ENCODE peak calls at places on chromosome 10, in six cellular contexts. S, D, F, L, K and C are unnamed samples.
A peak's percentile ranks its signal among the peaks of the same experiment; 100 is the strongest.

GRCh38 chr10:110820321-110820814 is 51.4 kb upstream of the PDCD4 start:
- DNase-seq in S (no peak), K (peak; percentile 11), F (no peak), L (no peak), D (no peak), C (no peak)

GRCh38 chr10:48518412-48518811 is 86.5 kb downstream of the ARHGAP22 start:
- DNase-seq in L (no peak), S (no peak), K (no peak), F (no peak), D (no peak), C (no peak)

GRCh38 chr10:48993627-48994026 is 54.0 kb upstream of the LRRC18 start:
- DNase-seq in D (no peak), L (no peak), F (no peak), K (no peak), S (no peak), C (no peak)

GRCh38 chr10:78952018-78952417 is 116.7 kb upstream of the ZMIZ1 start:
- DNase-seq in L (no peak), S (no peak), K (peak; percentile 61), D (no peak), F (no peak), C (no peak)

GRCh38 chr10:123797813-123798212 is 93.8 kb downstream of the CPXM2 start:
- DNase-seq in D (no peak), L (no peak), K (no peak), F (no peak), S (no peak), C (no peak)

GRCh38 chr10:79111846-79112614 is 43.3 kb downstream of the ZMIZ1 start:
- DNase-seq in K (no peak), L (no peak), D (no peak), S (no peak), F (no peak), C (no peak)

GRCh38 chr10:14904316-14904732 is 25.7 kb downstream of the SUV39H2 start:
- DNase-seq in F (no peak), D (no peak), K (peak; percentile 42), L (peak; percentile 68), S (peak; percentile 29), C (no peak)

GRCh38 chr10:94016727-94017714 is 23.3 kb downstream of the PLCE1 start:
- DNase-seq in D (no peak), F (no peak), K (no peak), L (no peak), S (no peak), C (no peak)

GRCh38 chr10:17923728-17924127 is 28.0 kb upstream of the SLC39A12 start:
- DNase-seq in F (no peak), K (peak; percentile 89), D (no peak), L (no peak), S (peak; percentile 91), C (no peak)

GRCh38 chr10:62919776-62920175 is 103.6 kb upstream of the EGR2 start:
- DNase-seq in S (peak; percentile 47), L (no peak), D (no peak), K (peak; percentile 37), F (no peak), C (no peak)

GRCh38 chr10:113576853-113577252 is 24.0 kb downstream of the HABP2 start:
- DNase-seq in F (no peak), K (peak; percentile 14), D (no peak), S (peak; percentile 14), L (no peak), C (no peak)

GRCh38 chr10:113616244-113617074 is 47.4 kb downstream of the NRAP start:
- DNase-seq in L (peak; percentile 1), F (no peak), S (peak; percentile 12), K (no peak), D (no peak), C (no peak)

GRCh38 chr10:78231930-78232329 is 198.3 kb downstream of the RPS24 start:
- DNase-seq in K (peak; percentile 38), F (no peak), D (no peak), L (no peak), S (no peak), C (no peak)

GRCh38 chr10:47318706-47319105 is 3.5 kb upstream of the GDF2 start:
- DNase-seq in K (no peak), L (peak; percentile 16), D (no peak), S (no peak), F (no peak), C (no peak)

GRCh38 chr10:92787557-92788152 is 60.7 kb upstream of the EXOC6 start:
- DNase-seq in F (no peak), L (peak; percentile 84), S (no peak), D (peak; percentile 5), K (no peak), C (no peak)

GRCh38 chr10:118737594-118738302 is 17.0 kb downstream of the CACUL1 start:
- DNase-seq in L (no peak), K (no peak), D (no peak), F (no peak), S (no peak), C (no peak)

GRCh38 chr10:72353028-72353962 is 1.4 kb downstream of the DNAJB12 start:
- DNase-seq in D (no peak), S (peak; percentile 38), K (peak; percentile 50), F (no peak), L (no peak), C (no peak)

GRCh38 chr10:100346765-100347567 is at the start of gene SCD:
- DNase-seq in F (peak; percentile 93), D (peak; percentile 89), L (peak; percentile 97), K (peak; percentile 95), S (peak; percentile 91), C (peak; percentile 95)

GRCh38 chr10:115141254-115141653 is 48.1 kb downstream of the ATRNL1 start:
- DNase-seq in F (no peak), S (peak; percentile 30), D (no peak), L (no peak), K (peak; percentile 48), C (peak; percentile 13)
- TF ChIP-seq CTCF in F (peak; percentile 39), S (no peak), D (peak; percentile 26), L (peak; percentile 79), K (peak; percentile 42), C (peak; percentile 19)

GRCh38 chr10:73817826-73818225 is 6.4 kb upstream of the NDST2 start:
- DNase-seq in K (no peak), L (no peak), S (no peak), F (no peak), D (no peak), C (no peak)

GRCh38 chr10:73816917-73817729 is 5.7 kb upstream of the NDST2 start:
- DNase-seq in L (no peak), F (no peak), S (peak; percentile 33), K (no peak), D (no peak), C (no peak)

GRCh38 chr10:73819025-73819424 is 7.6 kb upstream of the NDST2 start:
- DNase-seq in D (no peak), S (no peak), K (no peak), F (no peak), L (no peak), C (no peak)

GRCh38 chr10:73819513-73820093 is 8.2 kb upstream of the NDST2 start:
- DNase-seq in K (no peak), L (no peak), D (no peak), S (peak; percentile 53), F (peak; percentile 55), C (no peak)

DNA sequence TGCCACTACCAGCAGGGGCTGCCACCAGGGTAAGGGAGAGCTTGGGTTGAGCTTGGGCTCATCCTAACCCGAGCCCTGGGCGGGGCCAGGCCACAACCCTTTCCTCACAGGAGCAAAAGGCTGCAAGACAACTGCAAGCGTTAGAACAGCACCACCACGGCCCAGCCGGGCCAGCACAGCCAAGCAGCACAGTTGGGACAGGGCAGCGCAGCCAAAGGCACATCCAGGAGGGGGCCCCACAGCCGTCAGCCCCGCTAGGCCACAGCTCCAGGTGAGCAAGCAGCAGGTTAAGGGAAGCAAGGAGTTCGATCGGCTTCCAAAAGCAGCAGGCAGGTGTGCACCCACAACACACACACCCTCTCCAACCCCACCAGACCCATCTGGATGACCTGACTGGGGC is 7.0 kb upstream of the NDST2 start:
- DNase-seq in K (no peak), L (no peak), D (no peak), F (no peak), S (no peak), C (no peak)
- TF ChIP-seq CTCF in K (no peak), L (peak; percentile 13), D (no peak), F (no peak), S (no peak), C (no peak)

GRCh38 chr10:96321822-96322221 is 17.6 kb downstream of the DNTT start:
- DNase-seq in F (no peak), K (no peak), L (no peak), S (no peak), D (no peak), C (no peak)
- TF ChIP-seq CTCF in F (no peak), K (no peak), L (peak; percentile 66), S (no peak), D (peak; percentile 41), C (no peak)

DNA sequence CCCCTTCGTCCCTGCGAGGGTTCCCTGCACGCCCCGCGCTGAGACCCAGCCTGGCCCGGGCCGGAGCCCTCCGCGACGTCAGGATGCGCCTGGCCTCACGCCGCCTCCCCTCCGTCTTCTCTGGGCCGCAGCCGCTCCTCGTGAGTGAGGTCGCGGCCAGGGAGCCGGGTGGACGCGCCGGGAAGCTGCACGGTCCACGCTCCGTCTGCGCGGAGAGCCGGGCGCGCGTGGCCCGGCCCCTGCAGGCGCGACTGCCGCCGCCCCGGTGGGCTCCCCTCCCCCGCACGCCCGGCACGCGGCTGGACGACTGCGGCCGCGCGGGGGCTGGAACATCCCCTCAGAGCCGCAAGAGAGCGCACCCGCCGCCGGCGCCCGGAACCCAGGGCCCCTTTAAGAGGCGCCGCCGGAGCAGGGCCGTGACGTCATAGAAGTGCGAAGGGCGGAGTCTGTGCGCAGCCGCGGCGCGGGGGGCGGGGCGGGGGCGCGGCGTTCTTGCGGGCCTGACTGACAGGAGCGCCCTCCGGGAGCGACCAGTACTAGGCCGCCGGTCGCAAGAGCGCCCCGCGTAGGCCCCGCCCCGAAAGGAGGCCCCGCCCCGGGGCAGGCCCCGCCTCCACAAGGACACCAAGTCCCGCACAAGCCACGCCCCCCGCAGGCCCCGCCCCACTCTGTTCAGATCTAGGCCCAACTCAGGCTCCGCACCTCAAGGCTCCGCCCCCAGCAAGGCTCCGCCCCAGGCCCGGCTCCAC is 449 bp upstream of the INPP5A start:
- DNase-seq in D (peak; percentile 99), F (peak; percentile 100), K (peak; percentile 99), L (peak; percentile 98), S (peak; percentile 87), C (peak; percentile 100)
- TF ChIP-seq CTCF in D (peak; percentile 18), F (peak; percentile 11), K (peak; percentile 15), L (peak; percentile 47), S (no peak), C (no peak)

GRCh38 chr10:90288403-90288933 is 569.4 kb downstream of the HTR7 start:
- DNase-seq in D (no peak), K (peak; percentile 81), L (no peak), S (peak; percentile 42), F (no peak), C (no peak)
- TF ChIP-seq CTCF in D (no peak), K (peak; percentile 63), L (no peak), S (peak; percentile 20), F (no peak), C (no peak)